ENCODE peak calls at places on chromosomes 16 and 17, in nine cellular contexts. One of them, this sample, is unnamed.

GRCh38 chr17:10790491-10791401 is 13.2 kb downstream of the TMEM238L start:
- DNase-seq in transverse colon: peak
- DNase-seq in tibial nerve: peak
- DNase-seq in uterus: no peak
- DNase-seq in NB4: no peak
- DNase-seq in body of pancreas: peak
- DNase-seq in IMR-90: no peak
- DNase-seq in suprapubic skin: no peak
- DNase-seq in sigmoid colon: no peak
- DNase-seq in this sample: no peak

GRCh38 chr17:53472586-53472985 is 350.1 kb upstream of the KIF2B start:
- DNase-seq in transverse colon: no peak
- DNase-seq in body of pancreas: no peak
- DNase-seq in tibial nerve: no peak
- DNase-seq in uterus: no peak
- DNase-seq in suprapubic skin: no peak
- DNase-seq in sigmoid colon: no peak
- DNase-seq in IMR-90: no peak
- DNase-seq in NB4: no peak
- DNase-seq in this sample: no peak

GRCh38 chr16:87924041-87924851 is 12.1 kb downstream of the CA5A start:
- DNase-seq in body of pancreas: no peak
- DNase-seq in IMR-90: no peak
- DNase-seq in transverse colon: peak
- DNase-seq in sigmoid colon: no peak
- DNase-seq in tibial nerve: no peak
- DNase-seq in suprapubic skin: no peak
- DNase-seq in uterus: no peak
- DNase-seq in NB4: no peak
- DNase-seq in this sample: no peak

GRCh38 chr16:52435573-52435972 is 111.4 kb downstream of the TOX3 start:
- DNase-seq in tibial nerve: no peak
- DNase-seq in IMR-90: no peak
- DNase-seq in uterus: no peak
- DNase-seq in sigmoid colon: no peak
- DNase-seq in suprapubic skin: no peak
- DNase-seq in transverse colon: no peak
- DNase-seq in body of pancreas: no peak
- DNase-seq in NB4: no peak
- DNase-seq in this sample: no peak

GRCh38 chr17:50493744-50494143 is 14.5 kb upstream of the MYCBPAP start:
- DNase-seq in sigmoid colon: no peak
- DNase-seq in suprapubic skin: no peak
- DNase-seq in IMR-90: no peak
- DNase-seq in transverse colon: no peak
- DNase-seq in uterus: no peak
- DNase-seq in body of pancreas: no peak
- DNase-seq in NB4: no peak
- DNase-seq in tibial nerve: no peak
- DNase-seq in this sample: no peak

GRCh38 chr17:30113213-30113612 is 3.4 kb upstream of the NSRP1 start:
- DNase-seq in sigmoid colon: no peak
- DNase-seq in suprapubic skin: no peak
- DNase-seq in uterus: no peak
- DNase-seq in body of pancreas: no peak
- DNase-seq in tibial nerve: no peak
- DNase-seq in NB4: peak
- DNase-seq in transverse colon: peak
- DNase-seq in IMR-90: no peak
- DNase-seq in this sample: peak

GRCh38 chr17:18039535-18040286 is 503 bp downstream of the GID4 start:
- DNase-seq in IMR-90: no peak
- DNase-seq in sigmoid colon: peak
- DNase-seq in uterus: peak
- DNase-seq in body of pancreas: peak
- DNase-seq in suprapubic skin: no peak
- DNase-seq in transverse colon: peak
- DNase-seq in NB4: peak
- DNase-seq in tibial nerve: no peak
- DNase-seq in this sample: no peak

GRCh38 chr16:86826931-86827330 is 248.6 kb downstream of the FOXL1 start:
- DNase-seq in body of pancreas: no peak
- DNase-seq in sigmoid colon: no peak
- DNase-seq in tibial nerve: no peak
- DNase-seq in suprapubic skin: no peak
- DNase-seq in transverse colon: no peak
- DNase-seq in NB4: no peak
- DNase-seq in IMR-90: no peak
- DNase-seq in uterus: no peak
- DNase-seq in this sample: no peak

GRCh38 chr17:68204736-68205135 is 43.1 kb upstream of the AMZ2 start:
- DNase-seq in tibial nerve: no peak
- DNase-seq in body of pancreas: no peak
- DNase-seq in NB4: no peak
- DNase-seq in uterus: no peak
- DNase-seq in transverse colon: no peak
- DNase-seq in sigmoid colon: no peak
- DNase-seq in suprapubic skin: no peak
- DNase-seq in IMR-90: no peak
- DNase-seq in this sample: peak

GRCh38 chr17:80367510-80367909 is 47.5 kb upstream of the ENDOV start:
- DNase-seq in NB4: no peak
- DNase-seq in IMR-90: no peak
- DNase-seq in transverse colon: no peak
- DNase-seq in tibial nerve: no peak
- DNase-seq in uterus: no peak
- DNase-seq in sigmoid colon: peak
- DNase-seq in suprapubic skin: no peak
- DNase-seq in body of pancreas: no peak
- DNase-seq in this sample: no peak

GRCh38 chr16:17067882-17068281 is 402.9 kb downstream of the XYLT1 start:
- DNase-seq in NB4: no peak
- DNase-seq in transverse colon: no peak
- DNase-seq in tibial nerve: no peak
- DNase-seq in body of pancreas: no peak
- DNase-seq in suprapubic skin: no peak
- DNase-seq in uterus: no peak
- DNase-seq in sigmoid colon: no peak
- DNase-seq in IMR-90: no peak
- DNase-seq in this sample: no peak

GRCh38 chr16:19715566-19715965 is 2.5 kb downstream of the KNOP1 start:
- DNase-seq in transverse colon: no peak
- DNase-seq in sigmoid colon: peak
- DNase-seq in suprapubic skin: no peak
- DNase-seq in NB4: no peak
- DNase-seq in IMR-90: no peak
- DNase-seq in tibial nerve: no peak
- DNase-seq in body of pancreas: no peak
- DNase-seq in uterus: no peak
- DNase-seq in this sample: no peak

GRCh38 chr17:48240562-48241130 is 133.1 kb downstream of the SNX11 start:
- DNase-seq in suprapubic skin: no peak
- DNase-seq in transverse colon: no peak
- DNase-seq in tibial nerve: no peak
- DNase-seq in uterus: no peak
- DNase-seq in NB4: no peak
- DNase-seq in sigmoid colon: no peak
- DNase-seq in IMR-90: peak
- DNase-seq in body of pancreas: no peak
- DNase-seq in this sample: no peak

GRCh38 chr17:40901981-40902862 is 17.2 kb upstream of the KRT20 start:
- DNase-seq in body of pancreas: no peak
- DNase-seq in transverse colon: peak
- DNase-seq in suprapubic skin: no peak
- DNase-seq in tibial nerve: no peak
- DNase-seq in sigmoid colon: no peak
- DNase-seq in NB4: no peak
- DNase-seq in uterus: no peak
- DNase-seq in IMR-90: peak
- DNase-seq in this sample: no peak

GRCh38 chr17:36849871-36850348 is 87.4 kb upstream of the LHX1 start:
- DNase-seq in IMR-90: peak
- DNase-seq in uterus: no peak
- DNase-seq in tibial nerve: no peak
- DNase-seq in body of pancreas: no peak
- DNase-seq in transverse colon: no peak
- DNase-seq in suprapubic skin: no peak
- DNase-seq in NB4: peak
- DNase-seq in sigmoid colon: no peak
- DNase-seq in this sample: no peak

GRCh38 chr17:48570325-48571023 is 7.7 kb downstream of the HOXB4 start:
- DNase-seq in tibial nerve: no peak
- DNase-seq in sigmoid colon: no peak
- DNase-seq in transverse colon: no peak
- DNase-seq in IMR-90: peak
- DNase-seq in uterus: no peak
- DNase-seq in suprapubic skin: no peak
- DNase-seq in NB4: no peak
- DNase-seq in body of pancreas: no peak
- DNase-seq in this sample: no peak

GRCh38 chr16:85078176-85078700 is 34.0 kb downstream of the CIBAR2 start:
- DNase-seq in suprapubic skin: no peak
- DNase-seq in IMR-90: no peak
- DNase-seq in uterus: no peak
- DNase-seq in sigmoid colon: no peak
- DNase-seq in body of pancreas: no peak
- DNase-seq in NB4: peak
- DNase-seq in transverse colon: no peak
- DNase-seq in tibial nerve: no peak
- DNase-seq in this sample: no peak

GRCh38 chr16:81121474-81121990 is 25.3 kb upstream of the GCSH start:
- DNase-seq in IMR-90: no peak
- DNase-seq in body of pancreas: no peak
- DNase-seq in uterus: no peak
- DNase-seq in suprapubic skin: no peak
- DNase-seq in sigmoid colon: no peak
- DNase-seq in tibial nerve: no peak
- DNase-seq in transverse colon: no peak
- DNase-seq in NB4: no peak
- DNase-seq in this sample: no peak

GRCh38 chr16:88382491-88383400 is at the start of gene ZNF469:
- DNase-seq in tibial nerve: no peak
- DNase-seq in body of pancreas: no peak
- DNase-seq in NB4: no peak
- DNase-seq in sigmoid colon: peak
- DNase-seq in suprapubic skin: no peak
- DNase-seq in IMR-90: peak
- DNase-seq in uterus: no peak
- DNase-seq in transverse colon: no peak
- DNase-seq in this sample: no peak

GRCh38 chr16:89093602-89094251 is at the start of gene ACSF3:
- DNase-seq in tibial nerve: peak
- DNase-seq in transverse colon: peak
- DNase-seq in sigmoid colon: peak
- DNase-seq in NB4: peak
- DNase-seq in IMR-90: peak
- DNase-seq in uterus: peak
- DNase-seq in body of pancreas: peak
- DNase-seq in suprapubic skin: no peak
- DNase-seq in this sample: no peak

GRCh38 chr17:58242171-58242784 is 3.9 kb downstream of the LPO start:
- DNase-seq in uterus: no peak
- DNase-seq in suprapubic skin: no peak
- DNase-seq in IMR-90: no peak
- DNase-seq in body of pancreas: no peak
- DNase-seq in transverse colon: no peak
- DNase-seq in NB4: no peak
- DNase-seq in sigmoid colon: no peak
- DNase-seq in tibial nerve: no peak
- DNase-seq in this sample: peak

GRCh38 chr17:57939797-57940196 is 15.4 kb downstream of the CUEDC1 start:
- DNase-seq in transverse colon: peak
- DNase-seq in body of pancreas: no peak
- DNase-seq in IMR-90: no peak
- DNase-seq in NB4: peak
- DNase-seq in sigmoid colon: no peak
- DNase-seq in uterus: no peak
- DNase-seq in suprapubic skin: no peak
- DNase-seq in tibial nerve: no peak
- DNase-seq in this sample: no peak

GRCh38 chr16:12317121-12317810 is 340.7 kb downstream of the SNX29 start:
- DNase-seq in sigmoid colon: no peak
- DNase-seq in NB4: no peak
- DNase-seq in body of pancreas: no peak
- DNase-seq in uterus: no peak
- DNase-seq in tibial nerve: no peak
- DNase-seq in IMR-90: no peak
- DNase-seq in suprapubic skin: no peak
- DNase-seq in transverse colon: no peak
- DNase-seq in this sample: no peak

GRCh38 chr16:63512910-63513309 is 1476.7 kb upstream of the CDH8 start:
- DNase-seq in IMR-90: no peak
- DNase-seq in transverse colon: no peak
- DNase-seq in uterus: no peak
- DNase-seq in body of pancreas: no peak
- DNase-seq in tibial nerve: no peak
- DNase-seq in NB4: no peak
- DNase-seq in sigmoid colon: no peak
- DNase-seq in suprapubic skin: no peak
- DNase-seq in this sample: no peak
- TF ChIP-seq POLR2A in IMR-90: no peak
- TF ChIP-seq POLR2A in transverse colon: no peak
- TF ChIP-seq POLR2A in uterus: no peak
- TF ChIP-seq POLR2A in body of pancreas: no peak
- TF ChIP-seq POLR2A in tibial nerve: no peak
- TF ChIP-seq POLR2A in NB4: no peak
- TF ChIP-seq POLR2A in sigmoid colon: no peak
- TF ChIP-seq POLR2A in suprapubic skin: no peak
- TF ChIP-seq POLR2A in this sample: no peak

GRCh38 chr17:82239926-82240505 is 11.2 kb downstream of the SLC16A3 start:
- DNase-seq in uterus: peak
- DNase-seq in transverse colon: no peak
- DNase-seq in IMR-90: no peak
- DNase-seq in NB4: no peak
- DNase-seq in body of pancreas: no peak
- DNase-seq in suprapubic skin: no peak
- DNase-seq in sigmoid colon: peak
- DNase-seq in tibial nerve: no peak
- DNase-seq in this sample: no peak
- TF ChIP-seq POLR2A in uterus: no peak
- TF ChIP-seq POLR2A in transverse colon: no peak
- TF ChIP-seq POLR2A in IMR-90: no peak
- TF ChIP-seq POLR2A in NB4: no peak
- TF ChIP-seq POLR2A in body of pancreas: no peak
- TF ChIP-seq POLR2A in suprapubic skin: no peak
- TF ChIP-seq POLR2A in sigmoid colon: no peak
- TF ChIP-seq POLR2A in tibial nerve: no peak
- TF ChIP-seq POLR2A in this sample: no peak

GRCh38 chr17:75393523-75394331 is 11.8 kb downstream of the GRB2 start:
- DNase-seq in NB4: peak
- DNase-seq in suprapubic skin: peak
- DNase-seq in body of pancreas: peak
- DNase-seq in sigmoid colon: peak
- DNase-seq in uterus: peak
- DNase-seq in IMR-90: peak
- DNase-seq in tibial nerve: peak
- DNase-seq in transverse colon: peak
- DNase-seq in this sample: peak
- TF ChIP-seq POLR2A in NB4: peak
- TF ChIP-seq POLR2A in suprapubic skin: no peak
- TF ChIP-seq POLR2A in body of pancreas: peak
- TF ChIP-seq POLR2A in sigmoid colon: peak
- TF ChIP-seq POLR2A in uterus: peak
- TF ChIP-seq POLR2A in IMR-90: peak
- TF ChIP-seq POLR2A in tibial nerve: peak
- TF ChIP-seq POLR2A in transverse colon: peak
- TF ChIP-seq POLR2A in this sample: no peak

GRCh38 chr16:27198451-27199234 is 4.7 kb upstream of the KDM8 start:
- DNase-seq in sigmoid colon: no peak
- DNase-seq in transverse colon: no peak
- DNase-seq in NB4: peak
- DNase-seq in uterus: no peak
- DNase-seq in tibial nerve: no peak
- DNase-seq in body of pancreas: no peak
- DNase-seq in IMR-90: no peak
- DNase-seq in suprapubic skin: no peak
- DNase-seq in this sample: no peak
- TF ChIP-seq POLR2A in sigmoid colon: no peak
- TF ChIP-seq POLR2A in transverse colon: no peak
- TF ChIP-seq POLR2A in NB4: no peak
- TF ChIP-seq POLR2A in uterus: no peak
- TF ChIP-seq POLR2A in tibial nerve: no peak
- TF ChIP-seq POLR2A in body of pancreas: no peak
- TF ChIP-seq POLR2A in IMR-90: no peak
- TF ChIP-seq POLR2A in suprapubic skin: no peak
- TF ChIP-seq POLR2A in this sample: no peak